ENCODE peak calls at places on chromosomes 4 and X, in ten cellular contexts. A is tibial nerve; H is gastrocnemius medialis; M is neural progenitor cell; B is left ventricle myocardium inferior; K is body of pancreas; Q is brain microvascular endothelial cell; L is ovary; N is lower lobe of right lung; Z is CD4-positive, alpha-beta T cell. J is an unnamed sample.

GRCh38 chr4:1347410-1347864 is 429 bp downstream of the UVSSA start:
- DNase-seq in A (peak), H (peak), M (no peak), B (peak), K (peak), Q (peak), L (peak), N (peak), Z (peak), J (peak)

GRCh38 chr4:52856802-52857201 is 5.3 kb upstream of the RASL11B start:
- DNase-seq in A (no peak), H (no peak), M (no peak), B (no peak), K (no peak), Q (no peak), L (no peak), N (no peak), Z (no peak), J (no peak)

GRCh38 chr4:163493643-163494359 is 689 bp upstream of the TMA16 start:
- DNase-seq in A (no peak), H (no peak), M (no peak), B (peak), K (peak), Q (no peak), L (no peak), N (peak), Z (no peak), J (no peak)

GRCh38 chr4:40516651-40517050 is 113.0 kb downstream of the RBM47 start:
- DNase-seq in A (no peak), H (no peak), M (peak), B (no peak), K (no peak), Q (no peak), L (no peak), N (no peak), Z (no peak), J (no peak)

GRCh38 chr4:94453534-94453963 is 1.8 kb downstream of the PDLIM5 start:
- DNase-seq in A (no peak), H (no peak), M (no peak), B (no peak), K (peak), Q (no peak), L (no peak), N (no peak), Z (no peak), J (no peak)

GRCh38 chr4:77354550-77354949 is 197.5 kb downstream of the CCNG2 start:
- DNase-seq in A (no peak), H (no peak), M (no peak), B (no peak), K (no peak), Q (no peak), L (no peak), N (no peak), Z (no peak), J (no peak)

GRCh38 chrX:37468111-37468739 is 103.2 kb upstream of the LANCL3 start:
- DNase-seq in A (no peak), H (no peak), M (peak), B (no peak), K (no peak), Q (no peak), L (no peak), N (no peak), Z (no peak), J (no peak)

GRCh38 chr4:76545161-76545884 is 110.3 kb downstream of the SHROOM3 start:
- DNase-seq in A (no peak), H (no peak), M (no peak), B (no peak), K (no peak), Q (no peak), L (no peak), N (no peak), Z (no peak), J (no peak)

GRCh38 chr4:48261288-48261687 is 8.3 kb downstream of the TEC start:
- DNase-seq in A (no peak), H (no peak), M (no peak), B (no peak), K (no peak), Q (no peak), L (no peak), N (no peak), Z (no peak), J (no peak)

GRCh38 chrX:47629419-47630210 is at the start of gene CFP:
- DNase-seq in A (no peak), H (no peak), M (no peak), B (no peak), K (no peak), Q (no peak), L (no peak), N (no peak), Z (peak), J (no peak)

GRCh38 chrX:30301977-30302376 is 7.2 kb downstream of the NR0B1 start:
- DNase-seq in A (no peak), H (no peak), M (peak), B (no peak), K (no peak), Q (peak), L (no peak), N (no peak), Z (no peak), J (no peak)

GRCh38 chrX:13064599-13065143 is 20.3 kb upstream of the FAM9C start:
- DNase-seq in A (no peak), H (peak), M (no peak), B (no peak), K (peak), Q (peak), L (no peak), N (no peak), Z (no peak), J (no peak)

GRCh38 chr4:184066584-184067300 is 150.9 kb downstream of the ENPP6 start:
- DNase-seq in A (no peak), H (no peak), M (no peak), B (no peak), K (peak), Q (no peak), L (no peak), N (no peak), Z (no peak), J (no peak)

GRCh38 chr4:107913283-107913899 is 18.0 kb upstream of the CYP2U1 start:
- DNase-seq in A (no peak), H (no peak), M (peak), B (no peak), K (peak), Q (peak), L (no peak), N (no peak), Z (no peak), J (peak)

GRCh38 chrX:107429090-107429489 is 20.4 kb upstream of the FRMPD3 start:
- DNase-seq in A (no peak), H (no peak), M (peak), B (no peak), K (peak), Q (no peak), L (no peak), N (no peak), Z (peak), J (no peak)

GRCh38 chr4:47075241-47075640 is 43.9 kb downstream of the GABRB1 start:
- DNase-seq in A (no peak), H (no peak), M (no peak), B (no peak), K (no peak), Q (peak), L (no peak), N (no peak), Z (no peak), J (no peak)

GRCh38 chr4:2850966-2851782 is 7.5 kb downstream of the ADD1 start:
- DNase-seq in A (no peak), H (no peak), M (no peak), B (no peak), K (no peak), Q (no peak), L (no peak), N (no peak), Z (no peak), J (no peak)

GRCh38 chr4:126004936-126005335 is 690.2 kb downstream of the FAT4 start:
- DNase-seq in A (no peak), H (no peak), M (peak), B (no peak), K (no peak), Q (peak), L (no peak), N (no peak), Z (no peak), J (no peak)

DNA sequence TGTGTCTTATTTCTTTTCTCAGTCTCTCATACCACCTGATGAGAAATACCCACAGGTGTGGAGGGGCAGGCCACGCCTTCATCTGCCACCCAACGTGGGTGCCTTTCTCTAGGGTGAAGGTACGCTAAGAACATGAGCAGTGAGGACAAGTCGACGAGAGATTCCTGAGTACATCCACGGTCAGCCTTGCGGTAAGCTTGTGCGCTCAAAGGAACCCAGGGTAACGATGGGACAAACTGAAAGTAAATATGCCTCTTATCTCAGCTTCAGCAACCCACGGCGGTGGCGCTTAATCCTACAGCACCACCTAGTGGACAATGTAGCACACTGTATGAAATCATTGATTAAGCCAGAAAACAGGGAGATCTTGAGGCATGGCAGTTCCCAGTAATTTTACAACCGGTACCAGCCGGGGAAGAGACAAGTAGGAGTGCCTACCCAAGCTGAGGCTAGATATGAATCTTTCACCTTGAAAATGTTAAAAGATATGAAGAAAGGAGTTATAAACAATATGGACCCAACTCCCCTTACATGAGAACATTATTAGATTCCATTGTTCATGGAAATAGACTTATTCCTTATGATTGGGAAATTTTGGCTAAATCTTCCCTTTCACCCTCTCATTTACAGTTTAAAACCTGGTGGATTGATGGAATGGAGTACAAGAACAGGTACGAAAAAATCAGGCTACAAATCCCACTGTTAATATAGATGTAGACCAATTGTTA is 63.0 kb downstream of the ZNF732 start:
- DNase-seq in A (no peak), H (peak), M (peak), B (peak), K (peak), Q (peak), L (peak), N (peak), Z (peak), J (no peak)
- H3K27ac ChIP-seq in A (no peak), H (peak), M (no peak), B (peak), K (peak), Q (no peak), L (peak), N (peak), Z (peak), J (no peak)

GRCh38 chr4:15478724-15479088 is 9.0 kb downstream of the CC2D2A start:
- DNase-seq in A (no peak), H (no peak), M (no peak), B (no peak), K (no peak), Q (no peak), L (no peak), N (no peak), Z (no peak), J (no peak)
- TF ChIP-seq CTCF in A (no peak), H (no peak), M (no peak), B (no peak), K (no peak), Q (no peak), L (no peak), N (no peak), Z (no peak), J (no peak)

GRCh38 chr4:139629761-139630160 is 35.9 kb upstream of the MGST2 start:
- DNase-seq in A (no peak), H (no peak), M (no peak), B (no peak), K (no peak), Q (no peak), L (no peak), N (no peak), Z (no peak), J (no peak)
- H3K27ac ChIP-seq in A (no peak), H (no peak), M (no peak), B (no peak), K (no peak), Q (no peak), L (no peak), N (no peak), Z (no peak), J (no peak)

DNA sequence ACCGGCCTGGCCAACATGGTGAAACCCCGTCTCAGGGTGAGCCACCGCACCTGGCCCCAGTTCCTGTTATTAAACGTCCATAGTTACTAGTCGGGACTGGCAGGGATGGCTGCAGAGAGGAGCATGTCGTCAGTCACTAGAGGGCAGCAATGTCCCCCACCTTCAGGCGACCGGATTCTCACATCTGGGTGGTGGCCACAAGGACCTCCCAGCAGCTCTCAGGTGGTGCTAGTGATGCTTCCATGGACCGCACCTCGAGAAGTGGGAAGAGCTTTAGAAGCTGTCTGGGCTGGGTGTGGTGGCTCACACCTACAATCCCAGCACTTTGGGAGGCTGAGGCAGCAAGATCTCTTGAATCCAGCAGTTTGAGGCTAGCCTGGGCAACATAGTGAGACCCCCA is 13.3 kb upstream of the IL3RA start:
- DNase-seq in A (no peak), H (no peak), M (peak), B (peak), K (peak), Q (peak), L (no peak), N (peak), Z (peak), J (no peak)
- TF ChIP-seq CTCF in A (peak), H (no peak), M (peak), B (peak), K (no peak), Q (peak), L (no peak), N (peak), Z (peak), J (no peak)